ENCODE peak calls at places on chromosomes 16 and 17, in nine cellular contexts. Q is fibroblast of lung, Z is OCI-LY7, P is SK-N-SH, A is PC-9, N is H9, H is IMR-90, K is MM.1S, B is GM23248. C is an unnamed sample.

GRCh38 chr16:66401610-66402009 is 25.5 kb upstream of the BEAN1 start:
- DNase-seq in Q (no peak), Z (no peak), P (no peak), A (no peak), N (no peak), H (no peak), K (no peak), B (no peak), C (no peak)

GRCh38 chr17:2174048-2174447 is 119.1 kb downstream of the HIC1 start:
- DNase-seq in Q (no peak), Z (no peak), P (no peak), A (no peak), N (no peak), H (peak; percentile 83), K (no peak), B (peak; percentile 63), C (peak; percentile 40)

GRCh38 chr16:56980203-56980535 is 9.2 kb upstream of the NLRC5 start:
- DNase-seq in Q (no peak), Z (no peak), P (no peak), A (no peak), N (no peak), H (no peak), K (no peak), B (no peak), C (no peak)

GRCh38 chr17:34979650-34980352 is 511 bp upstream of the LIG3 start:
- DNase-seq in Q (peak; percentile 10), Z (peak; percentile 19), P (no peak), A (no peak), N (no peak), H (peak; percentile 22), K (no peak), B (peak; percentile 54), C (no peak)

GRCh38 chr17:77451894-77452852 is 311.4 kb downstream of the SEC14L1 start:
- DNase-seq in Q (peak; percentile 80), Z (peak; percentile 60), P (peak; percentile 93), A (no peak), N (peak; percentile 76), H (peak; percentile 72), K (no peak), B (peak; percentile 89), C (peak; percentile 62)

GRCh38 chr16:26961459-26961858 is 105.3 kb upstream of the C16orf82 start:
- DNase-seq in Q (no peak), Z (no peak), P (no peak), A (no peak), N (no peak), H (no peak), K (no peak), B (no peak), C (no peak)

GRCh38 chr17:40529991-40530390 is 28.6 kb upstream of the TNS4 start:
- DNase-seq in Q (no peak), Z (no peak), P (no peak), A (no peak), N (no peak), H (no peak), K (no peak), B (peak; percentile 37), C (peak; percentile 47)

GRCh38 chr17:27544350-27545131 is 86.4 kb upstream of the LGALS9 start:
- DNase-seq in Q (peak; percentile 59), Z (peak; percentile 51), P (no peak), A (peak; percentile 40), N (no peak), H (peak; percentile 63), K (peak; percentile 84), B (no peak), C (peak; percentile 54)

GRCh38 chr17:44760474-44761308 is 1.9 kb downstream of the ADAM11 start:
- DNase-seq in Q (no peak), Z (no peak), P (peak; percentile 79), A (no peak), N (peak; percentile 31), H (no peak), K (no peak), B (no peak), C (no peak)

GRCh38 chr16:24998201-24998600 is 17.0 kb downstream of the ARHGAP17 start:
- DNase-seq in Q (no peak), Z (no peak), P (no peak), A (no peak), N (no peak), H (no peak), K (no peak), B (no peak), C (no peak)

GRCh38 chr16:24996731-24997130 is 18.4 kb downstream of the ARHGAP17 start:
- DNase-seq in Q (no peak), Z (no peak), P (no peak), A (no peak), N (no peak), H (no peak), K (no peak), B (no peak), C (no peak)

GRCh38 chr16:24997665-24998064 is 17.5 kb downstream of the ARHGAP17 start:
- DNase-seq in Q (no peak), Z (no peak), P (no peak), A (no peak), N (no peak), H (no peak), K (no peak), B (no peak), C (no peak)

GRCh38 chr16:24999088-24999670 is 16.0 kb downstream of the ARHGAP17 start:
- DNase-seq in Q (no peak), Z (no peak), P (no peak), A (no peak), N (no peak), H (no peak), K (no peak), B (peak; percentile 45), C (no peak)

DNA sequence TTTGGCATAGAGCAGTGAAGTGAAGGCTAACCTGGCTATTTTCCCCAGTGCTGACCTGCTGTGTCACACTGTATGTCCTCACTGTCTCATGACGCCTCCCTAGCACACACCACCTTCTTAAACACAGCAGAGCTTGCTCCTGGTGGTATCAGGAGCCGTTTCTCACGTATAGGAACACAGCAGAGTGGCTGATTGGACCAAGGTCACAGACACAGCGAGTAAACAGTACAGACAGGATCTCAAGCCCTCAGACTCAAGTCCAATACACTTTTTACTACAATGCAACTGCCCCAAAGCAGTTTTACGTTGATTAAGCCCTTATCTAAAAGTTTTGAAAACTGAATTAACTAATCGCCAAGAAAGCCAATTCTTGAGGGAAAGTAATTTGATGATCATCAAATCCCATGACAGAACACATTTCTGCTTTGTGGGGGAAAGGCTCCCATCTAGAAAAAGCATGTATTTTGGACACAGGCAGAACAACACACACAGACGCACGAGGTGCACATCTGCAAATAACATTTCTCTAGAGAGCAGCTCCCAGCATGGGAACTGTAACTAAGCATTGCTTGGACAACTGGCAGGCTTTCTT is 15.2 kb downstream of the ARHGAP17 start:
- DNase-seq in Q (no peak), Z (no peak), P (no peak), A (no peak), N (no peak), H (no peak), K (no peak), B (peak; percentile 31), C (no peak)
- H4K20me1 ChIP-seq in Q (no peaks in the 10 kb centered on the region), Z (no peaks in the 10 kb centered on the region), P (peaks cover 48% of the 10 kb centered on the region), A (no peaks in the 10 kb centered on the region), N (no peaks in the 10 kb centered on the region), H (peaks cover 62% of the 10 kb centered on the region), K (peaks cover 7% of the 10 kb centered on the region), B (peaks cover 4% of the 10 kb centered on the region), C (no peaks in the 10 kb centered on the region)

GRCh38 chr17:32621612-32622312 is 135.0 kb downstream of the CDK5R1 start:
- DNase-seq in Q (peak; percentile 14), Z (no peak), P (no peak), A (no peak), N (peak; percentile 79), H (no peak), K (no peak), B (peak; percentile 3), C (peak; percentile 71)
- H3K27ac ChIP-seq in Q (no peak overlapping the region), Z (no peak overlapping the region), P (no peak overlapping the region), A (no peak overlapping the region), N (no peak overlapping the region), H (no peak overlapping the region), K (no peak overlapping the region), B (no peak overlapping the region), C (peak overlapping the region; percentile 9)

DNA sequence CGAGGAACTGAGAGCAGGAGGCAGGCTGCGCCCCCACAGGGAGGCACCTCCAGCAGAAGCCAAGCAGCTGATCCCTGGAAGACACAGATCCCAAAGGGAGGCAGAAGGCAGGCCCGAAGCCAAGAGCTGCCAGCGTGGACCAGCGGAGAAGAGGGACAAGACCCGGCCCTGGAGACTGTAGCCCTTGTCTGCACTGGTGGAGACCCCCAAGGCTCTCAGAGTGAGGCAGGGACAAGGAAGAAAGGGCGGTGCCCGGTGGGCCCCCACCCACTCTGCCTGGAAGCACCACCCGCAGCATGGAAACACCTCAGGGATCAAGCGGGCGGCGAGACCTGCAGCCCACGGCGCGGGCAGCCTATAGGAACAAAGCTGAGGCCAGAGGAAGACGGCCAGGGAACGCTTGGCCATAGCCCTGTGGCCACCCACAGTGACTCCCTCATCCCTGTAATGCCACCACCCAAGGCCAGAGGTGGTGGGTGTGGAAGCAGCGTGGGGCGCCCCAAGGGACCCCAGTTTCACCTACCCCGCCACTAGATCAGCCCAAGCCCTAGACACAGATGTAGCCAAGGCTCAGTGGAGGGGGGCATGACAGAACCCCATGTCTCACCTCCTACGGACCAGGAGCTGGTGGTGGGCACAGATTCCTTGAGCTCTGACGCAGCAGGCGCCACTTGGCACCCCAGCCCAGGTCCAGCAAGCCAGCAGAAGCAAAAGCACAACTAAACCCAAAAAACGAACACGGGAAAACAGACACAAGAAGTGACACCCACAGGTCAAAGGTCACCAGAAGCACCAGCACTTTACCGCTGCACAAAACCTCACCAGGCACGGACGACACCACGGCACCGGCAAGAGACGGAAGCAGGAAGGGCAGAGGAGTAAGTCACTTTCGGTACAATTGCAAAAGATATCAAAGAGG is 2.9 kb upstream of the SIRT7 start:
- DNase-seq in Q (peak; percentile 22), Z (no peak), P (no peak), A (no peak), N (no peak), H (no peak), K (no peak), B (no peak), C (no peak)
- H4K20me1 ChIP-seq in Q (no peaks in the 10 kb centered on the region), Z (peaks cover 8% of the 10 kb centered on the region), P (peaks cover 83% of the 10 kb centered on the region), A (peaks cover 14% of the 10 kb centered on the region), N (no peaks in the 10 kb centered on the region), H (peaks cover 84% of the 10 kb centered on the region), K (no peaks in the 10 kb centered on the region), B (no peaks in the 10 kb centered on the region), C (no peaks in the 10 kb centered on the region)

GRCh38 chr17:50035930-50036329 is 20.0 kb upstream of the ITGA3 start:
- DNase-seq in Q (no peak), Z (no peak), P (no peak), A (no peak), N (no peak), H (no peak), K (no peak), B (no peak), C (no peak)
- H3K27ac ChIP-seq in Q (no peak overlapping the region), Z (no peak overlapping the region), P (no peak overlapping the region), A (no peak overlapping the region), N (no peak overlapping the region), H (peak overlapping the region; percentile 2), K (no peak overlapping the region), B (no peak overlapping the region), C (no peak overlapping the region)

GRCh38 chr16:88581033-88581432 is 10.8 kb downstream of the ZC3H18 start:
- DNase-seq in Q (no peak), Z (no peak), P (no peak), A (no peak), N (no peak), H (no peak), K (no peak), B (no peak), C (no peak)
- H4K20me1 ChIP-seq in Q (no peaks in the 10 kb centered on the region), Z (peaks cover 3% of the 10 kb centered on the region), P (peaks cover 69% of the 10 kb centered on the region), A (peaks cover 57% of the 10 kb centered on the region), N (no peaks in the 10 kb centered on the region), H (peaks cover 84% of the 10 kb centered on the region), K (no peaks in the 10 kb centered on the region), B (no peaks in the 10 kb centered on the region), C (no peaks in the 10 kb centered on the region)